ENCODE peak calls at places on chromosomes 2 and 18, in ten cellular contexts. V is transverse colon; W is psoas muscle; N is PC-9; R is CD8-positive, alpha-beta memory T cell; Q is astrocyte; S is fibroblast of lung; X is pancreas; M is GM23248; G is mammary epithelial cell. K is an unnamed sample. For H3K4me1, the result is how much of the 10 kb centered on the place peaks cover.

GRCh38 chr2:231642631-231643493 is 50.2 kb downstream of the TEX44 start:
- DNase-seq in G (peak), M (peak), R (peak), X (no peak), W (peak), Q (peak), S (peak), N (peak), V (peak), K (peak)

GRCh38 chr18:79973517-79973916 is 9.1 kb downstream of the HSBP1L1 start:
- DNase-seq in R (no peak), X (no peak), W (no peak), S (no peak), N (no peak), V (no peak), Q (no peak), G (no peak), M (no peak), K (no peak)

GRCh38 chr2:223247136-223247535 is 195.1 kb downstream of the KCNE4 start:
- DNase-seq in S (peak), G (peak), M (peak), R (no peak), W (no peak), X (no peak), V (no peak), N (peak), Q (peak), K (no peak)

GRCh38 chr2:88860421-88861075 is 169.1 kb downstream of the RPIA start:
- DNase-seq in V (no peak), X (no peak), M (no peak), Q (no peak), G (no peak), N (no peak), S (no peak), R (no peak), W (no peak), K (no peak)

GRCh38 chr18:49189772-49190171 is 239.0 kb upstream of the SMAD7 start:
- DNase-seq in R (no peak), W (no peak), M (peak), N (no peak), V (no peak), X (no peak), Q (peak), S (peak), G (no peak), K (no peak)

GRCh38 chr2:42748846-42749245 is 15.1 kb downstream of the OXER1 start:
- DNase-seq in S (no peak), V (no peak), M (no peak), Q (no peak), X (no peak), G (no peak), N (no peak), W (no peak), R (no peak), K (no peak)

GRCh38 chr2:202104286-202104870 is 31.3 kb downstream of the KIAA2012 start:
- DNase-seq in W (no peak), M (peak), V (peak), S (peak), G (peak), R (no peak), N (peak), Q (no peak), X (no peak), K (peak)

GRCh38 chr2:166154685-166155091 is 26.9 kb upstream of the SCN1A start:
- DNase-seq in G (no peak), V (no peak), S (no peak), Q (no peak), W (no peak), M (no peak), X (no peak), N (no peak), R (no peak), K (no peak)

GRCh38 chr2:191789791-191790190 is 57.1 kb downstream of the CAVIN2 start:
- DNase-seq in G (peak), W (no peak), S (peak), N (no peak), M (no peak), Q (peak), X (no peak), R (no peak), V (no peak), K (no peak)

GRCh38 chr2:215137741-215138340 is 585 bp downstream of the ABCA12 start:
- DNase-seq in N (peak), Q (peak), G (peak), M (peak), R (no peak), V (no peak), S (peak), X (no peak), W (no peak), K (no peak)

GRCh38 chr2:120012363-120012762 is 514 bp upstream of the EPB41L5 start:
- DNase-seq in W (no peak), R (no peak), N (no peak), S (no peak), V (no peak), M (peak), G (no peak), Q (no peak), X (no peak), K (no peak)

GRCh38 chr2:131113566-131114227 is 8.6 kb downstream of the PLEKHB2 start:
- DNase-seq in W (no peak), Q (no peak), R (no peak), X (no peak), S (no peak), M (no peak), G (no peak), N (no peak), V (no peak), K (no peak)

GRCh38 chr18:32303400-32303799 is 113.6 kb downstream of the MEP1B start:
- DNase-seq in V (no peak), X (no peak), R (no peak), N (no peak), Q (no peak), S (no peak), G (no peak), W (no peak), M (no peak), K (no peak)

GRCh38 chr2:150133623-150134022 is 353.8 kb downstream of the RND3 start:
- DNase-seq in N (peak), V (no peak), W (no peak), S (peak), Q (peak), R (no peak), X (no peak), G (peak), M (peak), K (no peak)

GRCh38 chr18:77061946-77062517 is 70.6 kb downstream of the MBP start:
- DNase-seq in Q (no peak), W (no peak), X (no peak), R (no peak), S (no peak), V (no peak), G (no peak), M (no peak), N (no peak), K (peak)

GRCh38 chr2:220334210-220334609 is 706.8 kb downstream of the SLC4A3 start:
- DNase-seq in S (peak), M (peak), X (no peak), Q (peak), V (no peak), N (peak), G (peak), W (no peak), R (no peak), K (no peak)

GRCh38 chr18:8536226-8536625 is 73.0 kb upstream of the RAB12 start:
- DNase-seq in M (peak), V (no peak), W (no peak), Q (no peak), N (no peak), X (no peak), R (no peak), S (no peak), G (peak), K (no peak)

GRCh38 chr2:128371248-128371630 is 52.6 kb upstream of the HS6ST1 start:
- DNase-seq in G (no peak), N (no peak), W (no peak), X (no peak), Q (no peak), M (no peak), V (no peak), R (no peak), S (no peak), K (no peak)

GRCh38 chr18:28174181-28174906 is 2.6 kb downstream of the CDH2 start:
- DNase-seq in Q (no peak), N (no peak), V (no peak), W (no peak), X (no peak), G (no peak), S (peak), R (no peak), M (no peak), K (no peak)

GRCh38 chr2:229553091-229553490 is 161.3 kb downstream of the DNER start:
- DNase-seq in Q (peak), S (peak), R (no peak), X (no peak), W (no peak), V (no peak), M (peak), N (no peak), G (no peak), K (no peak)

GRCh38 chr2:31693882-31694281 is 113.1 kb upstream of the SRD5A2 start:
- DNase-seq in N (no peak), W (no peak), X (no peak), S (peak), M (peak), Q (peak), G (no peak), R (no peak), V (no peak), K (no peak)

GRCh38 chr2:207987025-207987716 is 38.2 kb downstream of the PLEKHM3 start:
- DNase-seq in X (no peak), W (no peak), N (no peak), R (no peak), M (no peak), S (no peak), G (no peak), Q (no peak), V (no peak), K (no peak)

GRCh38 chr2:143390185-143390584 is 261.0 kb downstream of the ARHGAP15 start:
- DNase-seq in Q (no peak), M (no peak), X (no peak), G (no peak), W (no peak), S (no peak), V (no peak), N (no peak), R (no peak), K (no peak)

GRCh38 chr2:149799296-149799695 is 211.7 kb upstream of the MMADHC start:
- DNase-seq in X (no peak), S (peak), W (no peak), M (peak), V (no peak), R (no peak), N (peak), G (peak), Q (peak), K (no peak)

GRCh38 chr2:233447506-233448219 is 93.4 kb downstream of the DGKD start:
- DNase-seq in V (peak), Q (no peak), N (no peak), S (no peak), G (no peak), W (peak), M (no peak), X (no peak), R (no peak), K (no peak)

GRCh38 chr2:68559692-68560091 is 83.7 kb upstream of the PROKR1 start:
- DNase-seq in W (no peak), R (no peak), N (no peak), M (no peak), V (no peak), S (no peak), X (no peak), G (no peak), Q (no peak), K (no peak)

GRCh38 chr2:9033385-9034175 is 30.1 kb upstream of the MBOAT2 start:
- DNase-seq in X (no peak), V (no peak), R (no peak), Q (peak), N (no peak), S (peak), M (peak), W (no peak), G (no peak), K (no peak)

GRCh38 chr18:59612461-59612860 is 84.8 kb downstream of the CCBE1 start:
- DNase-seq in G (no peak), X (no peak), V (no peak), R (no peak), Q (peak), M (peak), W (no peak), N (no peak), S (peak), K (no peak)

GRCh38 chr2:44055664-44056063 is 59.9 kb upstream of the LRPPRC start:
- DNase-seq in R (no peak), N (no peak), V (no peak), W (no peak), X (no peak), M (no peak), Q (no peak), S (no peak), G (no peak), K (no peak)

GRCh38 chr2:184644685-184645084 is 46.4 kb downstream of the ZNF804A start:
- DNase-seq in W (no peak), G (no peak), N (no peak), R (no peak), Q (no peak), M (peak), S (peak), X (no peak), V (no peak), K (no peak)

GRCh38 chr18:45171575-45172225 is 443.6 kb upstream of the SLC14A2 start:
- DNase-seq in R (no peak), M (peak), G (no peak), S (peak), Q (peak), W (peak), X (no peak), N (no peak), V (no peak), K (no peak)

GRCh38 chr2:10554961-10555809 is 107.1 kb upstream of the ODC1 start:
- DNase-seq in G (no peak), S (no peak), V (no peak), W (no peak), X (no peak), M (no peak), R (no peak), N (no peak), Q (no peak), K (no peak)

GRCh38 chr2:227862741-227863588 is 8.5 kb upstream of the DAW1 start:
- DNase-seq in Q (peak), W (peak), X (no peak), N (peak), M (peak), S (peak), V (no peak), R (no peak), G (peak), K (no peak)

GRCh38 chr2:146661494-146662096 is 1183.2 kb upstream of the ACVR2A start:
- DNase-seq in Q (peak), W (no peak), S (peak), G (peak), R (no peak), N (no peak), X (no peak), M (peak), V (no peak), K (no peak)

GRCh38 chr18:9931146-9931545 is 17.3 kb downstream of the VAPA start:
- DNase-seq in R (no peak), S (no peak), Q (no peak), M (no peak), X (no peak), W (no peak), G (no peak), V (no peak), N (no peak), K (no peak)

GRCh38 chr2:120564213-120565094 is 171.2 kb upstream of the GLI2 start:
- DNase-seq in W (no peak), Q (no peak), X (no peak), M (no peak), S (no peak), R (no peak), N (peak), V (no peak), G (no peak), K (no peak)

DNA sequence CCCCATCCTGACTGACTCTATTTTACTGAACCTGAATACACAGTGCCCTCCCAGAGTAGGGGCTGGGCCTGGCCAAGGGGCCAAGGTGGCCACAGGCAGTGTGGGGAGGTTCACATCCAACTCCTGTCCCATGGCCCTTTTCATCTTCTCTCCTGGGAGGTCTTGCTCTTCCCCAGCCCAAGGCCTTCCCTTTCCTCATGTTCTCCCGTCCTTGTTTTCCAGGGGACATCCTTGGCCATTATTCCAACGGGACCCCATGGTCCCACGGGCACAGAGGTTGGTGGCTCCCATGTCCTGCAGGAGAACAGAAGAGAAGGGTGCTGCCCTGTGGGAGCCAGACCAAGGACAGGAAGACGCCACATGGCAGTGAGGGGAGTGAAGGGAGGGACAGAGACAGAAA is 10.4 kb downstream of the MALL start:
- DNase-seq in N (no peak), M (no peak), V (no peak), W (no peak), Q (no peak), S (no peak), R (no peak), G (no peak), X (no peak), K (no peak)
- H3K4me1 ChIP-seq in N (half or more), M (half or more), V (under half), W (under half), Q (half or more), S (under half), R (under half), G (half or more), X (under half), K (under half)

GRCh38 chr2:187499941-187500532 is 52.0 kb upstream of the CALCRL start:
- DNase-seq in G (peak), X (peak), Q (peak), W (peak), S (peak), M (peak), R (no peak), V (peak), N (peak), K (peak)
- H3K4me1 ChIP-seq in G (under half), X (under half), Q (under half), W (under half), S (under half), M (under half), R (under half), V (under half), N (under half), K (under half)

DNA sequence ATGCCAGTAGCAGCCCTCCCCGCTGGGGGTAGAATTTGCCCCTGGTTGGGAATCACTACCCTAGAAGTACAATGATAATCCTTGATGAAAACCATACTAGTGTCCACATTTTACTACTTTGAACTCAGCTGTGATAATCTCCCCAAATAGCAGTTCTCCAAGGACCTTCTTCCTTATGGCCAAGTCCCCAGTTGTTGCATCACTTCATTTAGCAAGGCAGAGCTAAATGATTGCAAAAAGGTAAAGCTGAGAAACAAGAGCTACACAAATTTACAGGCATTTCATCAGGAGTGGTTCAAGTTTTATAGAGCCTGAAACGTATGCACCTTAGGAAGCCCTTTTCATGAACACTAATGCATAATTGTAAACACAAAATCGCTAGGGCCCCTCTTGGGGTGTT is 44.9 kb upstream of the REL start:
- DNase-seq in Q (no peak), N (no peak), S (no peak), M (no peak), G (no peak), R (no peak), V (no peak), W (no peak), X (no peak), K (no peak)
- H3K4me1 ChIP-seq in Q (under half), N (under half), S (under half), M (under half), G (under half), R (under half), V (under half), W (under half), X (under half), K (under half)

DNA sequence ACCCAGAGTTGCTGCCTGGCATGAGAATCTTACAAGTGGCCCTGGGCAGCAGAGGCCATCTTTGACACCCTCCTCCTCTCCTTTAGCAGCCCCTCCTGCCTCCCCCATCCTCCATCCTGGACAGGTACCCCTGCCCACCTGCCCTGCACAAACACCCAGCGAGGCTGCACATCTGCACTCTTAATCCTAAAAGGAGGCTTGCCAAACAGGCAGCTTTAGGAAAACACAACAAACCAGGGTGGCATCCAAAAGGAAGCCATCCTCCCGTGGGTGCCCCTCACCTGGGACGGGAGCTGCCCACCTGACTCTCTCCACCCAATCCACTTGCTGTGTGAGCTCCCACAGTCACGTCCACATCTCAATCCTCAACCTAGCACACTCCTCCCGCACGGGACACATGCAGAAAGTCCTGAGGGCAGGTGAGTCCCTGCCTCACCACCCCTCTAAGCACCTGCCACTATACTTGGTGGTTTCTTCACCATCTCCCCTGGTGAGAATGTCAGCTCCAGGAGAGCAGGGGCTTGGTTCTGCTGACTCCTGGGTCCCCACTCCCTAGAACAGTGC is 5.8 kb downstream of the BIN1 start:
- DNase-seq in G (no peak), V (no peak), Q (no peak), M (no peak), R (no peak), S (no peak), W (no peak), N (no peak), X (no peak), K (no peak)
- H3K4me1 ChIP-seq in G (under half), V (under half), Q (under half), M (under half), R (under half), S (under half), W (half or more), N (half or more), X (under half), K (under half)